ENCODE peak calls at places on chromosomes 1 and 21, in six cellular contexts. M is IMR-90, V is cardiac fibroblast, F is stomach, Y is foreskin fibroblast, I is activated B cell treated with CpG ODN at 0.5 μM for 24 hours. K is an unnamed sample.

GRCh38 chr1:202155478-202156021 is 4.9 kb downstream of the PTPN7 start:
- DNase-seq in M (peak), V (peak), F (peak), Y (peak), I (no peak), K (peak)

GRCh38 chr1:197776348-197777082 is 1.2 kb upstream of the DENND1B start:
- DNase-seq in M (peak), V (peak), F (no peak), Y (peak), I (no peak), K (no peak)

GRCh38 chr1:116988248-116988647 is 13.3 kb upstream of the CD101 start:
- DNase-seq in M (no peak), V (peak), F (no peak), Y (peak), I (no peak), K (no peak)

GRCh38 chr1:1082239-1083180 is 8.4 kb upstream of the RNF223 start:
- DNase-seq in M (no peak), V (no peak), F (peak), Y (no peak), I (no peak), K (peak)

GRCh38 chr1:178282949-178283367 is 189.1 kb downstream of the RASAL2 start:
- DNase-seq in M (peak), V (peak), F (no peak), Y (peak), I (no peak), K (no peak)

GRCh38 chr1:31010081-31010989 is 55.2 kb downstream of the PUM1 start:
- DNase-seq in M (peak), V (peak), F (no peak), Y (peak), I (no peak), K (no peak)

GRCh38 chr1:106526650-106527049 is 529.8 kb upstream of the PRMT6 start:
- DNase-seq in M (peak), V (no peak), F (no peak), Y (peak), I (no peak), K (no peak)

GRCh38 chr1:85847356-85847755 is 139.1 kb upstream of the ZNHIT6 start:
- DNase-seq in M (no peak), V (no peak), F (no peak), Y (no peak), I (no peak), K (no peak)

GRCh38 chr1:35633526-35633925 is 7.8 kb downstream of the PSMB2 start:
- DNase-seq in M (no peak), V (no peak), F (no peak), Y (no peak), I (no peak), K (no peak)

GRCh38 chr21:35475006-35475405 is 425.9 kb upstream of the RUNX1 start:
- DNase-seq in M (peak), V (peak), F (no peak), Y (peak), I (no peak), K (no peak)

GRCh38 chr1:145849356-145850165 is 4.1 kb downstream of the NUDT17 start:
- DNase-seq in M (peak), V (peak), F (no peak), Y (peak), I (no peak), K (no peak)

GRCh38 chr1:6603851-6604558 is 1.3 kb upstream of the KLHL21 start:
- DNase-seq in M (peak), V (peak), F (peak), Y (peak), I (no peak), K (peak)

GRCh38 chr1:109151146-109151545 is 37.2 kb downstream of the ELAPOR1 start:
- DNase-seq in M (peak), V (peak), F (peak), Y (peak), I (no peak), K (no peak)

GRCh38 chr21:32173106-32173755 is 105.6 kb downstream of the MIS18A start:
- DNase-seq in M (no peak), V (no peak), F (no peak), Y (no peak), I (no peak), K (no peak)

GRCh38 chr1:41900611-41901444 is 17.9 kb downstream of the HIVEP3 start:
- DNase-seq in M (peak), V (peak), F (no peak), Y (peak), I (no peak), K (no peak)

GRCh38 chr21:42141643-42142042 is 70.5 kb downstream of the UMODL1 start:
- DNase-seq in M (no peak), V (no peak), F (no peak), Y (no peak), I (no peak), K (no peak)

GRCh38 chr1:66315675-66316074 is 218.3 kb upstream of the SGIP1 start:
- DNase-seq in M (peak), V (peak), F (no peak), Y (no peak), I (no peak), K (no peak)

GRCh38 chr1:59354754-59355337 is 58.0 kb downstream of the FGGY start:
- DNase-seq in M (no peak), V (peak), F (no peak), Y (no peak), I (no peak), K (no peak)

GRCh38 chr1:178438432-178438831 is 58.3 kb downstream of the CLEC20A start:
- DNase-seq in M (peak), V (peak), F (no peak), Y (no peak), I (no peak), K (no peak)

GRCh38 chr1:109762821-109763645 is 690 bp downstream of the EPS8L3 start:
- DNase-seq in M (peak), V (peak), F (peak), Y (peak), I (no peak), K (no peak)

GRCh38 chr1:225923381-225923691 is 714 bp downstream of the PYCR2 start:
- DNase-seq in M (no peak), V (no peak), F (no peak), Y (no peak), I (no peak), K (no peak)

GRCh38 chr1:153537376-153537730 is 1.6 kb upstream of the S100A6 start:
- DNase-seq in M (no peak), V (no peak), F (no peak), Y (no peak), I (no peak), K (no peak)

GRCh38 chr1:242522304-242522945 is 2.1 kb downstream of the PLD5 start:
- DNase-seq in M (no peak), V (no peak), F (no peak), Y (peak), I (no peak), K (no peak)

GRCh38 chr1:193539731-193540459 is 353.5 kb upstream of the B3GALT2 start:
- DNase-seq in M (no peak), V (no peak), F (no peak), Y (no peak), I (no peak), K (no peak)

GRCh38 chr1:160997323-160998038 is 23.5 kb downstream of the F11R start:
- DNase-seq in M (peak), V (peak), F (peak), Y (peak), I (peak), K (peak)

GRCh38 chr1:178055779-178056471 is 38.0 kb upstream of the RASAL2 start:
- DNase-seq in M (peak), V (peak), F (peak), Y (no peak), I (no peak), K (no peak)

GRCh38 chr1:25797939-25798338 is 2.1 kb upstream of the SELENON start:
- DNase-seq in M (no peak), V (peak), F (peak), Y (peak), I (no peak), K (no peak)

GRCh38 chr1:168722964-168723363 is 6.0 kb downstream of the DPT start:
- DNase-seq in M (no peak), V (no peak), F (no peak), Y (no peak), I (no peak), K (no peak)

GRCh38 chr1:10421637-10422036 is 8.6 kb upstream of the CENPS start:
- DNase-seq in M (no peak), V (no peak), F (no peak), Y (no peak), I (no peak), K (no peak)

GRCh38 chr1:8950309-8950708 is 4.6 kb downstream of the CA6 start:
- DNase-seq in M (no peak), V (no peak), F (no peak), Y (no peak), I (no peak), K (no peak)

GRCh38 chr1:213983589-213984386 is 4.0 kb upstream of the PROX1 start:
- DNase-seq in M (no peak), V (no peak), F (no peak), Y (no peak), I (no peak), K (no peak)

GRCh38 chr21:45443595-45444181 is 38.7 kb downstream of the COL18A1 start:
- DNase-seq in M (no peak), V (no peak), F (no peak), Y (no peak), I (no peak), K (no peak)
- TF ChIP-seq CTCF in M (peak), V (peak), F (no peak), Y (no peak), I (no peak), K (no peak)

GRCh38 chr1:68010094-68010493 is 40.3 kb downstream of the DIRAS3 start:
- DNase-seq in M (peak), V (peak), F (no peak), Y (peak), I (no peak), K (no peak)
- TF ChIP-seq CTCF in M (peak), V (peak), F (no peak), Y (peak), I (no peak), K (no peak)

GRCh38 chr1:155070721-155071556 is 7.4 kb downstream of the EFNA4 start:
- DNase-seq in M (peak), V (peak), F (peak), Y (peak), I (peak), K (peak)
- TF ChIP-seq CTCF in M (peak), V (peak), F (no peak), Y (no peak), I (no peak), K (no peak)

GRCh38 chr21:44973598-44973997 is 33.8 kb downstream of the SLX9 start:
- DNase-seq in M (no peak), V (no peak), F (no peak), Y (no peak), I (no peak), K (no peak)

GRCh38 chr21:44970766-44971671 is 31.2 kb downstream of the SLX9 start:
- DNase-seq in M (no peak), V (no peak), F (no peak), Y (no peak), I (no peak), K (no peak)

GRCh38 chr21:44971672-44971995 is 31.8 kb downstream of the SLX9 start:
- DNase-seq in M (no peak), V (no peak), F (no peak), Y (no peak), I (no peak), K (no peak)

GRCh38 chr21:44972821-44973220 is 33.0 kb downstream of the SLX9 start:
- DNase-seq in M (peak), V (peak), F (no peak), Y (peak), I (no peak), K (no peak)

DNA sequence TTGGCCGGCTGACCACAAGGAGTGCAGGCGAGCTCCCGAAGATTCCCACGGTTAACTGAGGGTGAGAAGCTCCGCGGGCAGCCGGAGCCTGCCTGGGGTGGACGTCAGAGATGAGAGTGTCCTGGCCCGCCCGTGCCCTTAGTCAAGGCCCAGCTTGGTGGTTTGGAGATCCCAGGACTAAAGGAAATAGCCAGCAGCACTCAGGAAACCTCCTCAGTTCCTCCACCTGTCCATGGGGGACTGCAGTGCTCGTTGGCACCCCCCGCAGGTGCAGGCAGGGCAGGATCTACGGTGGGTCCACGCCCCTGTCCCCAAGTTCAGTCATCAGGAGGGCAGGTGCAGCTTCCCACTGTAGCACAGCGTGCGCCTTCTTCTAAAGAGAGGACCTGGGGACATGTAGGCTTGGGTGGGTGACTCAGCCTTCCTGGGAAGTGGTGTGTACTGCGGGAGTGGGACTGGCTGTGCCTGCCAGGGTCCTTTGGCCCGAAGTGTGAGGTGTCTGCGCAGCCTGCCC is 32.5 kb downstream of the SLX9 start:
- DNase-seq in M (no peak), V (no peak), F (no peak), Y (no peak), I (no peak), K (no peak)
- TF ChIP-seq CTCF in M (no peak), V (no peak), F (no peak), Y (no peak), I (no peak), K (no peak)

GRCh38 chr1:204494281-204495077 is at the start of gene PIK3C2B:
- DNase-seq in M (peak), V (peak), F (peak), Y (peak), I (peak), K (no peak)
- TF ChIP-seq CTCF in M (peak), V (peak), F (no peak), Y (peak), I (no peak), K (no peak)

DNA sequence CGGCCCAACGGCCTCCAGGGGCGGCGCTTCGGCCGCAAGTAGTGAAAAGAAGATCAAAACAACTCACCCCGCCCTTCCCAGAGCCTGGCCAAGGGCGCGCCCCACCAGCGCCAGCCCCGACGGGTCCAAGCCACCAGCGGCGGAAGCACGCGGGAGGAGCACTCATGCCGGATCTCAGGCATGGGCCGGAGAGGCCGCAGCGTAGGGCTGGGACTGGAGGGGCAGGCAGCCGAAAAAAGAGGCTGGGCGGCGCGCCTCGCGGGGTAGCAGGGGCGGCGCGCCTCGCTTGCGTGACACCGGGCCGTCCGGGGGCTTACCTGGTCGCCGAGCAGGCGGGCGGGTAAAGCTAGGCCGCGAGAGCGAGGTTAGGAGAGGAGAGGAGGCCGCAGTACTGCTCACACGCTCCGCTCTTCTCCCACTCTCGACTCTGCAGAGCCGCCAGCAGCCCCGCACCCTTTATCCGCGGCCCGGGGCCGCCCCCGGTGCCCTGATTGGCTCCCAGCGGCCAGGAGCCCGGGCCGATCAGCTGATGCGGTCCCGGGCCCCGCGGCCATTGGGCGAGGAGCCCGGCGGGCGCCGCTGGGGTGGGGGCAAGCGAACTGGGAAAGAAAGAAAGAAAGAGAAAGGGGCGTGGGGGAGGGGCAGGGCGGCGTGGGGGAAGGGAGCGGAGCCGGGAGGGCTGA is at the start of gene GLUL:
- DNase-seq in M (peak), V (peak), F (peak), Y (peak), I (peak), K (peak)
- TF ChIP-seq CTCF in M (no peak), V (peak), F (no peak), Y (no peak), I (no peak), K (no peak)

DNA sequence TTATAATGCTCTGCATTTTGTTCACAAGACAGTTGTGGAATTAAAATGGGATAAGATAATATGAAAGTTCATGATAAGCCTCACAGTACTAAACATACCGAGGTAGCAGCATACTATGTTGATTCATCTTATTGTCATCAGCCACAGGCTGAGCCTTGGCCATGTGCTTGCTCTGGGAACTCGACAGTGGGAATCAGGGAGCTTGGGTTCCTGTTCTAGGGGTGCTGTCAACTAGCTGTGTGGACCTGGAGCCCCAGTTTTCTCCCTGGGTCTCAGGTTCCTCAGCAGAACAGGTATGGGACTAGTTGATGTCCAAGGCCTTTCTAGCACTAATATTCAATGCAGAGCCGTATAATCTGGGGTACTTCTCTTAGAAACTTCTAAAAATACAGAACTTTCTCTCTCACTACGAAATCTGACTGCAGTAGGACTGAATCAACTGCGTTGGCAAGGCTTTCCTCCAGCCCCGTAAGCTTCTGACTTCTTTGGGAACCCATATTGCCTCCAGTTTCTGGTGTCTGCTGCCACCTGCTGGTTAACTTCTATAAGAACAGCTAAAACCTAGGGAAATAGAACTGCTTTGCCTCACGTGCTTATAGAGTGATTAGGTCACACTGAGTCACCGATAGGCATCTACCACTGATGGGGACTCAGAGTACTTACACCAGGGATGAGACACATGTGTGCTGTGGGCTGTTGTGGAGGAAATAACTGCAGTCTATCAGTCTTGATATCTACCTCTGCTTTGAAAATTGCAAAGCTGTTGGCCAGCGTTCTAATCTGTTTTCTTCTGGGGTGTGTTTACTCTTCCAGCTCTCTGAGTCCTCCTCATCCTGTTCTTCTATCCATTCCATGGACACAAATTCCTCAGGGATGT is 111.0 kb downstream of the RGL1 start:
- DNase-seq in M (peak), V (peak), F (peak), Y (peak), I (no peak), K (peak)
- TF ChIP-seq CTCF in M (peak), V (peak), F (no peak), Y (peak), I (peak), K (peak)

K was measured in omental fat pad.